ENCODE peak calls at places on chromosomes 13 and 19, in six cellular contexts. H is cardiac muscle cell, K is Caco-2, D is neural progenitor cell, F is heart right ventricle, J is body of pancreas. Y is an unnamed sample.

GRCh38 chr13:23513460-23513859 is 56.8 kb upstream of the TNFRSF19 start:
- DNase-seq in H (peak; percentile 55), D (no peak), J (no peak), F (no peak), K (no peak), Y (no peak)

GRCh38 chr13:112903606-112904195 is 65.3 kb upstream of the MCF2L start:
- DNase-seq in J (peak; percentile 45), F (no peak), D (no peak), H (no peak), K (no peak), Y (no peak)

GRCh38 chr19:6532244-6532999 is 1.6 kb downstream of the TNFSF9 start:
- DNase-seq in J (no peak), H (no peak), K (no peak), D (no peak), F (no peak), Y (no peak)

GRCh38 chr13:34942732-34943674 is 933 bp downstream of the NBEA start:
- DNase-seq in J (peak; percentile 68), D (peak; percentile 84), H (peak; percentile 5), F (peak; percentile 26), K (no peak), Y (peak; percentile 34)

GRCh38 chr19:18143902-18144301 is 9.1 kb upstream of the PIK3R2 start:
- DNase-seq in F (no peak), D (no peak), H (no peak), J (no peak), K (no peak), Y (no peak)

GRCh38 chr19:42184401-42184861 is 33.0 kb downstream of the DEDD2 start:
- DNase-seq in F (peak; percentile 65), D (peak; percentile 93), K (peak; percentile 77), H (peak; percentile 88), J (peak; percentile 85), Y (peak; percentile 85)

GRCh38 chr13:44421853-44422525 is 48.4 kb downstream of the SERP2 start:
- DNase-seq in J (no peak), H (no peak), F (no peak), D (no peak), K (no peak), Y (no peak)

GRCh38 chr13:106602178-106602577 is 34.2 kb upstream of the ARGLU1 start:
- DNase-seq in K (no peak), D (no peak), F (no peak), H (no peak), J (peak; percentile 49), Y (no peak)

GRCh38 chr13:75135325-75135825 is 346.6 kb downstream of the TBC1D4 start:
- DNase-seq in D (no peak), K (no peak), F (no peak), H (peak; percentile 97), J (no peak), Y (peak; percentile 6)

GRCh38 chr13:112877496-112877895 is 91.5 kb upstream of the MCF2L start:
- DNase-seq in H (no peak), J (no peak), K (peak; percentile 32), F (peak; percentile 6), D (no peak), Y (no peak)

GRCh38 chr19:1045247-1045603 is 5.3 kb downstream of the ABCA7 start:
- DNase-seq in H (no peak), K (peak; percentile 88), D (peak; percentile 60), J (peak; percentile 50), F (no peak), Y (no peak)

GRCh38 chr19:47379398-47379938 is 30.4 kb downstream of the DHX34 start:
- DNase-seq in D (no peak), J (peak; percentile 35), H (no peak), K (no peak), F (no peak), Y (no peak)

GRCh38 chr13:25397763-25398162 is 26.0 kb downstream of the ATP8A2 start:
- DNase-seq in J (no peak), D (no peak), H (no peak), K (no peak), F (no peak), Y (no peak)

GRCh38 chr19:54464044-54464623 is 556 bp upstream of the LENG9 start:
- DNase-seq in H (peak; percentile 91), D (peak; percentile 97), K (peak; percentile 100), J (peak; percentile 98), F (peak; percentile 68), Y (peak; percentile 97)

GRCh38 chr13:50255639-50256038 is 240.4 kb downstream of the KCNRG start:
- DNase-seq in D (no peak), F (no peak), K (no peak), J (no peak), H (no peak), Y (no peak)

GRCh38 chr13:93364166-93364565 is 137.6 kb downstream of the GPC6 start:
- DNase-seq in K (no peak), J (no peak), F (no peak), H (peak; percentile 48), D (no peak), Y (no peak)

GRCh38 chr19:44931541-44931940 is 10.5 kb upstream of the APOC4 start:
- DNase-seq in J (no peak), H (no peak), K (no peak), F (no peak), D (no peak), Y (no peak)

GRCh38 chr19:46118136-46118535 is 6.4 kb downstream of the IGFL3 start:
- DNase-seq in H (no peak), J (no peak), K (no peak), F (no peak), D (no peak), Y (no peak)
- TF ChIP-seq CTCF in H (no peak), J (no peak), K (no peak), F (no peak), D (no peak), Y (no peak)

GRCh38 chr19:17078920-17079709 is 3.5 kb downstream of the MYO9B start:
- DNase-seq in F (no peak), K (no peak), J (no peak), H (peak; percentile 30), D (peak; percentile 51), Y (no peak)

GRCh38 chr19:17081672-17082630 is 6.4 kb downstream of the MYO9B start:
- DNase-seq in F (peak; percentile 57), H (peak; percentile 22), K (no peak), D (no peak), J (peak; percentile 16), Y (no peak)

GRCh38 chr19:17079710-17080440 is 4.3 kb downstream of the MYO9B start:
- DNase-seq in K (no peak), J (peak; percentile 44), H (peak; percentile 98), D (peak; percentile 85), F (peak; percentile 59), Y (peak; percentile 80)

GRCh38 chr19:17078038-17078919 is 2.7 kb downstream of the MYO9B start:
- DNase-seq in K (no peak), D (no peak), H (peak; percentile 48), J (no peak), F (no peak), Y (no peak)

DNA sequence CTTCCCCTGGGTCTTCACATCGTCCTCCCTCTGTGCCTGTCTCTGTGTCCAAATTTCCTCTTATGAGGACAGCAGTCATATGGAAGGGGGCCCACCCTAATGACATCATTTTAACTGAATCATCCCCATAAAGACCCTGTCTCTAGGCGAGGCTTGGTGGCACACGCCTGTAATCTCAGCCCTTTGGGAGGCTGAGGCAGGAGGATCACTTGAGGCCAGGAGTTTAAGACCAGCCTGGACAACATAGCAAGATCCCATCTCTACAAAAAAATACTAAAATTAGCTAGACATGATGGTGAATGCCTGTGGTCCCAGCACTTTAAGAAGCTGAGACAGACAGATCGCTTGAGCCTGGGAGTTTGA is 4.8 kb downstream of the MYO9B start:
- DNase-seq in H (no peak), F (no peak), D (no peak), K (no peak), J (no peak), Y (no peak)
- H3K4me3 ChIP-seq in H (no peak overlapping the region), F (peak overlapping the region; percentile 23), D (no peak overlapping the region), K (no peak overlapping the region), J (no peak overlapping the region), Y (no peak overlapping the region)

DNA sequence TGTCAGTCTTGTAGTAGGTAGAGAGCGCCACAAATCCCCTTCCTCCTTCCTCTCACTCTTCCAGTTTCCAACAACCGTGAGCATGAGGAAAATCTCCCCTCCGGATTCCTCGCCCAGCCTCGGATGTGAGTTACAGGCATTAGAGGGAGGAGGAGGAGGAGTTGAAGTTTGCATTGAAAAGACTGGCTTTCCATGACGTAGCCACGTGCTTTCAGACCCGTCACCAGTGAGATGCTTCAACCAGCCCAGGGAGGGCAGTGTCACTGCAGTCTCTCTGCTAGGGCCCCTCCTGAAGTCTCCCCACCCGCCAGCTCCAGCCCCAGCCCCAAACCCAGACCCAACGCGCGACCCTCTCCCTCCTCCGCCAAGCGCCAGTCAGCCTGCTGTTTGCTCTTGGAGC is 444 bp upstream of the FGF14 start:
- DNase-seq in J (peak; percentile 31), H (peak; percentile 20), D (peak; percentile 91), F (peak; percentile 11), K (no peak), Y (peak; percentile 10)
- TF ChIP-seq CTCF in J (no peak), H (no peak), D (peak; percentile 43), F (no peak), K (no peak), Y (no peak)

GRCh38 chr19:3284759-3285646 is 60.5 kb downstream of the CELF5 start:
- DNase-seq in K (peak; percentile 86), H (peak; percentile 47), J (peak; percentile 100), D (peak; percentile 97), F (no peak), Y (peak; percentile 93)
- H3K4me3 ChIP-seq in K (peak overlapping the region; percentile 12), H (peak overlapping the region; percentile 30), J (no peak overlapping the region), D (peak overlapping the region; percentile 46), F (no peak overlapping the region), Y (no peak overlapping the region)

GRCh38 chr19:57583104-57583520 is 833 bp upstream of the ZIK1 start:
- DNase-seq in F (peak; percentile 9), D (no peak), K (no peak), H (no peak), J (no peak), Y (no peak)

GRCh38 chr19:57578487-57579205 is at the start of gene ZNF416:
- DNase-seq in J (peak; percentile 98), H (peak; percentile 99), D (peak; percentile 100), K (peak; percentile 98), F (peak; percentile 95), Y (peak; percentile 99)

GRCh38 chr19:57587529-57587928 is 3.6 kb downstream of the ZIK1 start:
- DNase-seq in D (no peak), J (no peak), F (no peak), K (no peak), H (peak; percentile 20), Y (no peak)

DNA sequence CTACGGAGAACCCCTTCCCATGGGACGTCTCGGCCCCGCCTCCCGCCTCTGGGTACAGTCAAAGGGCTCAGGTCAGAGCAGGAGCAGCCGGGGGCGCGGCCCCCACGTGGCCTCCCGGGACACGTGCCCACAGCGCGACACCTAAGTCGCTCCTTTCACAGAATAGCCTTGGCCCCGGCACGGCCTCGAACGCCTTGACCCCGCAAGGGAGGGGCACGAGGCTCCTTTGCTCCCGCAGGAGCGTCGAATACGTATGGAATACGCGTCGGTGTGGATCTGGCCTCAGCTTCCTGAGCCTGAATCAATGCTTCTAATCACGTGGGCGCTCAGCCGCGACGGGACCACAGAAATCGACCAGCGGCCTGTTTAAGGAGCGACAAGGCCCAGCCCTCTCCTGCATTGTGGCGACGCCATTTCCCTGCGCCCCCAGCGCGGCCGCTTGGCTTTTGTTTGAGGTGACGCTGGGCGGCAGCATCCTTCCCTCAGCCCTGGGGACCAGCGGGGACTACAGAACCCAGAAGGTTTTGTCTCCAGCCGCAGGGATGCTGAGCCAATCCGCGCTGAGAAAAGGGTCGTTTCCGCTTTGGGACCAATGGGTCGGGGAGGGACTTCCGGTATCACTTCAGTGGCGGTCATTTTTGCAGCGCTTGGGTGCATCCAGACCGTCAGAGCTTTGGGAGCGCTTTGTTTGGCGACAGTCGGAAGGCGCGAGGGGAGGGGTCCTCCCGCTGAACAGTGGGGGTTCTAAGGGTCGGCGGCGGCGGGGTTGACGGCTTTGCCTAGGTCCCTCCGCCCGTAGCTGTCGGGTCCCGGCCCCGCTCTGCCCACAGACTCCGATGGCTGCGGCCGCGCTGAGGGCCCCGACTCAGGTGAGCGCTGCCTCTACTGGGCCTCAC is at the start of gene ZIK1:
- DNase-seq in D (peak; percentile 99), F (peak; percentile 88), H (peak; percentile 95), K (no peak), J (peak; percentile 79), Y (peak; percentile 94)
- TF ChIP-seq CTCF in D (peak; percentile 16), F (no peak), H (no peak), K (no peak), J (no peak), Y (no peak)